ENCODE peak calls at places on chromosomes 5 and 9, in ten cellular contexts. J, O, I, S, M, E, V, L, Q and T are unnamed samples.

GRCh38 chr9:19239955-19240354 is 9.5 kb downstream of the DENND4C start:
- DNase-seq in J (no peak), O (no peak), I (no peak), S (no peak), M (no peak), E (no peak), V (no peak), L (no peak), Q (no peak), T (no peak)

GRCh38 chr9:89874351-89875321 is 269.8 kb downstream of the GADD45G start:
- DNase-seq in J (peak), O (no peak), I (no peak), S (no peak), M (no peak), E (no peak), V (no peak), L (no peak), Q (no peak), T (no peak)

GRCh38 chr9:127987103-127987614 is 6.4 kb upstream of the EEIG1 start:
- DNase-seq in J (no peak), O (no peak), I (peak), S (no peak), M (no peak), E (peak), V (no peak), L (peak), Q (peak), T (no peak)

GRCh38 chr9:38096238-38096805 is 27.3 kb upstream of the SHB start:
- DNase-seq in J (no peak), O (no peak), I (no peak), S (no peak), M (no peak), E (no peak), V (no peak), L (peak), Q (no peak), T (no peak)

GRCh38 chr5:52989025-52989780 is at the start of gene ITGA2:
- DNase-seq in J (no peak), O (no peak), I (no peak), S (peak), M (no peak), E (peak), V (peak), L (peak), Q (peak), T (no peak)

GRCh38 chr5:65050140-65050539 is 281.4 kb downstream of the CWC27 start:
- DNase-seq in J (no peak), O (no peak), I (no peak), S (no peak), M (no peak), E (no peak), V (no peak), L (no peak), Q (no peak), T (no peak)

GRCh38 chr5:111553889-111554288 is 41.6 kb upstream of the STARD4 start:
- DNase-seq in J (no peak), O (no peak), I (no peak), S (no peak), M (no peak), E (no peak), V (no peak), L (no peak), Q (no peak), T (no peak)

GRCh38 chr5:116176124-116176523 is 91.3 kb downstream of the COMMD10 start:
- DNase-seq in J (no peak), O (no peak), I (no peak), S (no peak), M (no peak), E (peak), V (no peak), L (no peak), Q (no peak), T (no peak)

GRCh38 chr5:171644536-171644935 is 141.1 kb upstream of the SMIM23 start:
- DNase-seq in J (no peak), O (no peak), I (no peak), S (no peak), M (no peak), E (no peak), V (no peak), L (no peak), Q (no peak), T (no peak)

GRCh38 chr5:150160448-150161069 is 4.9 kb upstream of the PDGFRB start:
- DNase-seq in J (no peak), O (no peak), I (no peak), S (no peak), M (no peak), E (no peak), V (no peak), L (no peak), Q (no peak), T (no peak)

GRCh38 chr5:390571-391491 is 52.1 kb upstream of the EXOC3 start:
- DNase-seq in J (no peak), O (no peak), I (no peak), S (no peak), M (no peak), E (no peak), V (no peak), L (no peak), Q (no peak), T (no peak)

GRCh38 chr5:10338996-10339903 is 14.2 kb upstream of the MARCHF6 start:
- DNase-seq in J (no peak), O (no peak), I (no peak), S (no peak), M (peak), E (no peak), V (no peak), L (no peak), Q (no peak), T (no peak)

GRCh38 chr5:134833340-134834032 is 12.3 kb upstream of the C5orf24 start:
- DNase-seq in J (no peak), O (no peak), I (no peak), S (no peak), M (no peak), E (no peak), V (no peak), L (no peak), Q (no peak), T (no peak)

GRCh38 chr5:80781356-80781755 is 126.6 kb upstream of the DHFR start:
- DNase-seq in J (no peak), O (no peak), I (no peak), S (no peak), M (no peak), E (peak), V (no peak), L (no peak), Q (peak), T (no peak)

GRCh38 chr9:108983885-108984284 is 29.4 kb downstream of the CTNNAL1 start:
- DNase-seq in J (no peak), O (no peak), I (no peak), S (no peak), M (no peak), E (no peak), V (no peak), L (no peak), Q (no peak), T (no peak)